ENCODE peak calls at places on chromosomes 11 and 22, in seven cellular contexts. Z is occipital lobe; M is fibroblast of mammary gland; P is kidney; R is Right ventricle myocardium superior; B is iPS-NIHi11; L is activated CD4-positive, alpha-beta T cell treated with anti-CD3 and anti-CD28 coated beads, Interleukin-2, amount 50 U/mL, for 1 hour. Q is an unnamed sample.

GRCh38 chr22:29842740-29843139 is 4.7 kb upstream of the ASCC2 start:
- DNase-seq in B (no peak), R (no peak), L (no peak), P (no peak), M (peak; percentile 99), Z (peak; percentile 15), Q (peak; percentile 83)

GRCh38 chr22:25448435-25449051 is 115.9 kb upstream of the GRK3 start:
- DNase-seq in Z (no peak), L (no peak), M (peak; percentile 21), P (no peak), R (no peak), B (peak; percentile 35), Q (peak; percentile 58)

GRCh38 chr22:43867839-43868652 is 5.7 kb upstream of the SULT4A1 start:
- DNase-seq in Z (no peak), R (peak; percentile 74), P (peak; percentile 83), M (peak; percentile 55), L (no peak), B (peak; percentile 83), Q (peak; percentile 75)

GRCh38 chr22:49587421-49587820 is 240.3 kb downstream of the BRD1 start:
- DNase-seq in L (no peak), B (no peak), Z (no peak), M (no peak), P (peak; percentile 56), R (no peak), Q (no peak)

GRCh38 chr22:46054878-46055158 is 77.9 kb upstream of the WNT7B start:
- DNase-seq in M (no peak), B (no peak), R (peak; percentile 31), Z (no peak), L (no peak), P (peak; percentile 44), Q (no peak)

GRCh38 chr22:26708256-26709009 is 51.0 kb downstream of the MIAT start:
- DNase-seq in Z (no peak), B (no peak), P (no peak), L (no peak), R (no peak), M (peak; percentile 24), Q (peak; percentile 70)

GRCh38 chr11:12397953-12398352 is 20.6 kb downstream of the PARVA start:
- DNase-seq in P (peak; percentile 87), M (peak; percentile 99), R (peak; percentile 73), L (no peak), B (no peak), Z (no peak), Q (peak; percentile 99)

GRCh38 chr11:120004723-120005122 is 133.2 kb downstream of the TRIM29 start:
- DNase-seq in B (no peak), R (no peak), P (no peak), Z (no peak), L (no peak), M (no peak), Q (no peak)

GRCh38 chr11:12864316-12865156 is 144.6 kb upstream of the RASSF10 start:
- DNase-seq in L (no peak), Z (peak; percentile 23), B (peak; percentile 74), P (no peak), M (no peak), R (no peak), Q (peak; percentile 88)

GRCh38 chr22:39622881-39623367 is 52.4 kb downstream of the CACNA1I start:
- DNase-seq in P (peak; percentile 75), M (peak; percentile 37), B (peak; percentile 87), R (peak; percentile 81), Z (no peak), L (peak; percentile 70), Q (peak; percentile 29)

GRCh38 chr11:129266536-129266935 is 74.4 kb upstream of the ARHGAP32 start:
- DNase-seq in B (no peak), Z (no peak), R (no peak), M (no peak), L (no peak), P (no peak), Q (no peak)

GRCh38 chr11:95282337-95282751 is 51.3 kb upstream of the SESN3 start:
- DNase-seq in R (no peak), P (no peak), Z (no peak), L (no peak), M (peak; percentile 55), B (peak; percentile 22), Q (no peak)

GRCh38 chr11:111000400-111001090 is 245.0 kb upstream of the POU2AF2 start:
- DNase-seq in P (no peak), M (peak; percentile 68), L (no peak), Z (no peak), B (no peak), R (no peak), Q (no peak)

GRCh38 chr11:1404461-1405185 is 14.9 kb downstream of the BRSK2 start:
- DNase-seq in P (peak; percentile 69), Z (no peak), B (no peak), R (no peak), L (no peak), M (no peak), Q (no peak)

GRCh38 chr11:10526974-10527918 is 13.7 kb downstream of the RNF141 start:
- DNase-seq in M (peak; percentile 34), L (no peak), R (no peak), Z (no peak), B (no peak), P (no peak), Q (peak; percentile 48)

GRCh38 chr11:61103851-61104423 is 1.6 kb downstream of the CD5 start:
- DNase-seq in L (no peak), M (no peak), P (no peak), Z (no peak), B (no peak), R (no peak), Q (no peak)

GRCh38 chr22:22810471-22810870 is 77.1 kb upstream of the IGLL5 start:
- DNase-seq in P (no peak), B (no peak), Z (no peak), L (no peak), R (no peak), M (no peak), Q (no peak)